ENCODE peak calls at places on chromosomes 3 and 15, in six cellular contexts. One of them, this sample, is unnamed.

GRCh38 chr15:61205427-61205826 is 23.7 kb downstream of the RORA start:
- DNase-seq in H9: no peak
- DNase-seq in heart right ventricle: no peak
- DNase-seq in endothelial cell: peak; percentile 21
- DNase-seq in Panc1: no peak
- DNase-seq in AG10803: peak; percentile 57
- DNase-seq in this sample: no peak

GRCh38 chr3:122409392-122409791 is 6.5 kb downstream of the WDR5B start:
- DNase-seq in H9: no peak
- DNase-seq in heart right ventricle: no peak
- DNase-seq in endothelial cell: no peak
- DNase-seq in Panc1: no peak
- DNase-seq in AG10803: no peak
- DNase-seq in this sample: no peak

GRCh38 chr15:98942966-98943584 is 64.5 kb downstream of the PGPEP1L start:
- DNase-seq in H9: no peak
- DNase-seq in heart right ventricle: no peak
- DNase-seq in endothelial cell: no peak
- DNase-seq in Panc1: no peak
- DNase-seq in AG10803: no peak
- DNase-seq in this sample: no peak

GRCh38 chr15:69090197-69090948 is 70.1 kb upstream of the GLCE start:
- DNase-seq in H9: peak; percentile 90
- DNase-seq in heart right ventricle: no peak
- DNase-seq in endothelial cell: no peak
- DNase-seq in Panc1: no peak
- DNase-seq in AG10803: peak; percentile 44
- DNase-seq in this sample: no peak

GRCh38 chr3:154168998-154169880 is 48.0 kb downstream of the ARHGEF26 start:
- DNase-seq in H9: no peak
- DNase-seq in heart right ventricle: no peak
- DNase-seq in endothelial cell: no peak
- DNase-seq in Panc1: no peak
- DNase-seq in AG10803: no peak
- DNase-seq in this sample: no peak

GRCh38 chr3:128432301-128432897 is 34.3 kb downstream of the DNAJB8 start:
- DNase-seq in H9: peak; percentile 69
- DNase-seq in heart right ventricle: no peak
- DNase-seq in endothelial cell: peak; percentile 28
- DNase-seq in Panc1: no peak
- DNase-seq in AG10803: no peak
- DNase-seq in this sample: no peak

GRCh38 chr3:9787714-9788113 is 4.6 kb downstream of the TADA3 start:
- DNase-seq in H9: no peak
- DNase-seq in heart right ventricle: no peak
- DNase-seq in endothelial cell: no peak
- DNase-seq in Panc1: no peak
- DNase-seq in AG10803: no peak
- DNase-seq in this sample: no peak

GRCh38 chr15:33067456-33067855 is 127.1 kb downstream of the FMN1 start:
- DNase-seq in H9: no peak
- DNase-seq in heart right ventricle: no peak
- DNase-seq in endothelial cell: no peak
- DNase-seq in Panc1: no peak
- DNase-seq in AG10803: peak; percentile 78
- DNase-seq in this sample: no peak

GRCh38 chr3:186107148-186108105 is 1.5 kb downstream of the ETV5 start:
- DNase-seq in H9: peak; percentile 81
- DNase-seq in heart right ventricle: peak; percentile 58
- DNase-seq in endothelial cell: peak; percentile 57
- DNase-seq in Panc1: no peak
- DNase-seq in AG10803: peak; percentile 62
- DNase-seq in this sample: peak; percentile 76

GRCh38 chr15:62818691-62819090 is 223.9 kb upstream of the TPM1 start:
- DNase-seq in H9: no peak
- DNase-seq in heart right ventricle: no peak
- DNase-seq in endothelial cell: no peak
- DNase-seq in Panc1: no peak
- DNase-seq in AG10803: peak; percentile 13
- DNase-seq in this sample: no peak

GRCh38 chr15:70102827-70103226 is 5.1 kb upstream of the TLE3 start:
- DNase-seq in H9: no peak
- DNase-seq in heart right ventricle: no peak
- DNase-seq in endothelial cell: no peak
- DNase-seq in Panc1: no peak
- DNase-seq in AG10803: no peak
- DNase-seq in this sample: no peak

GRCh38 chr3:100047455-100048141 is 66.7 kb downstream of the FILIP1L start:
- DNase-seq in H9: no peak
- DNase-seq in heart right ventricle: no peak
- DNase-seq in endothelial cell: no peak
- DNase-seq in Panc1: peak; percentile 89
- DNase-seq in AG10803: peak; percentile 85
- DNase-seq in this sample: peak; percentile 33

GRCh38 chr15:67720556-67721175 is 104.6 kb upstream of the SKOR1 start:
- DNase-seq in H9: no peak
- DNase-seq in heart right ventricle: no peak
- DNase-seq in endothelial cell: no peak
- DNase-seq in Panc1: no peak
- DNase-seq in AG10803: no peak
- DNase-seq in this sample: no peak

GRCh38 chr3:112007641-112008040 is 8.9 kb downstream of the TAGLN3 start:
- DNase-seq in H9: no peak
- DNase-seq in heart right ventricle: no peak
- DNase-seq in endothelial cell: no peak
- DNase-seq in Panc1: no peak
- DNase-seq in AG10803: peak; percentile 88
- DNase-seq in this sample: no peak

GRCh38 chr3:135965129-135965505 is 411 bp upstream of the PPP2R3A start:
- DNase-seq in H9: no peak
- DNase-seq in heart right ventricle: no peak
- DNase-seq in endothelial cell: no peak
- DNase-seq in Panc1: no peak
- DNase-seq in AG10803: no peak
- DNase-seq in this sample: no peak

GRCh38 chr3:192223815-192224214 is 503.5 kb downstream of the FGF12 start:
- DNase-seq in H9: no peak
- DNase-seq in heart right ventricle: no peak
- DNase-seq in endothelial cell: no peak
- DNase-seq in Panc1: no peak
- DNase-seq in AG10803: no peak
- DNase-seq in this sample: no peak

GRCh38 chr3:6915898-6916297 is 55.0 kb downstream of the GRM7 start:
- DNase-seq in H9: no peak
- DNase-seq in heart right ventricle: no peak
- DNase-seq in endothelial cell: no peak
- DNase-seq in Panc1: no peak
- DNase-seq in AG10803: no peak
- DNase-seq in this sample: no peak

GRCh38 chr15:68650901-68651709 is 72.3 kb downstream of the CORO2B start:
- DNase-seq in H9: peak; percentile 95
- DNase-seq in heart right ventricle: peak; percentile 73
- DNase-seq in endothelial cell: peak; percentile 98
- DNase-seq in Panc1: no peak
- DNase-seq in AG10803: no peak
- DNase-seq in this sample: peak; percentile 73

GRCh38 chr15:40929730-40930429 is 740 bp downstream of the DLL4 start:
- DNase-seq in H9: no peak
- DNase-seq in heart right ventricle: peak; percentile 62
- DNase-seq in endothelial cell: no peak
- DNase-seq in Panc1: no peak
- DNase-seq in AG10803: peak; percentile 45
- DNase-seq in this sample: no peak

GRCh38 chr15:81118361-81118760 is 15.7 kb upstream of the CFAP161 start:
- DNase-seq in H9: peak; percentile 34
- DNase-seq in heart right ventricle: no peak
- DNase-seq in endothelial cell: no peak
- DNase-seq in Panc1: no peak
- DNase-seq in AG10803: no peak
- DNase-seq in this sample: no peak

GRCh38 chr3:88003115-88003755 is 55.6 kb downstream of the CGGBP1 start:
- DNase-seq in H9: no peak
- DNase-seq in heart right ventricle: no peak
- DNase-seq in endothelial cell: peak; percentile 50
- DNase-seq in Panc1: no peak
- DNase-seq in AG10803: peak; percentile 61
- DNase-seq in this sample: peak; percentile 27
- TF ChIP-seq CTCF in H9: peak; percentile 82
- TF ChIP-seq CTCF in heart right ventricle: peak; percentile 65
- TF ChIP-seq CTCF in endothelial cell: peak; percentile 93
- TF ChIP-seq CTCF in Panc1: peak; percentile 66
- TF ChIP-seq CTCF in AG10803: peak; percentile 87
- TF ChIP-seq CTCF in this sample: peak; percentile 34

GRCh38 chr3:188931531-188931930 is 240.2 kb upstream of the TPRG1 start:
- DNase-seq in H9: no peak
- DNase-seq in heart right ventricle: no peak
- DNase-seq in endothelial cell: no peak
- DNase-seq in Panc1: no peak
- DNase-seq in AG10803: no peak
- DNase-seq in this sample: no peak

GRCh38 chr3:188927971-188928370 is 243.8 kb upstream of the TPRG1 start:
- DNase-seq in H9: no peak
- DNase-seq in heart right ventricle: no peak
- DNase-seq in endothelial cell: no peak
- DNase-seq in Panc1: no peak
- DNase-seq in AG10803: no peak
- DNase-seq in this sample: no peak

GRCh38 chr3:188926141-188926540 is 245.6 kb upstream of the TPRG1 start:
- DNase-seq in H9: no peak
- DNase-seq in heart right ventricle: no peak
- DNase-seq in endothelial cell: no peak
- DNase-seq in Panc1: no peak
- DNase-seq in AG10803: no peak
- DNase-seq in this sample: no peak

GRCh38 chr3:188926741-188927650 is 244.8 kb upstream of the TPRG1 start:
- DNase-seq in H9: no peak
- DNase-seq in heart right ventricle: no peak
- DNase-seq in endothelial cell: no peak
- DNase-seq in Panc1: no peak
- DNase-seq in AG10803: no peak
- DNase-seq in this sample: no peak

DNA sequence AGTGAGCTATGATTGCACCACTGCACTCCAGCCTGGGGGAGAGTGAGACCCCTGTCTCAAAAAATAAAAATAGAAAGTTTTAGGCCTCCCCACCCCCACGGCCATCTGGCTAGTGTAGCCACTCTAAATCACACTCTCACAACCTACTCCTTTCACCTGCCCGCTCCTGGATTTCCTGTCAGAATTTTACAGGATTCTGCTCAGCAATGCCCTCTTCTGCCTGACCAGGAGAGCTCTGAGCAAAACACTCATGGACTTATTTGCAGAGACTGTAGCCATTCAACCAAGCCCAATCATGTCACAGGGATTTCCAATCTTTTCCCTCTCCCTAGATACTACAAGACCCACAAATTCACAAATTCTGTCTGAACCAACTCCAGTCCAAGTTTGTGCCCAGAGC is 242.6 kb upstream of the TPRG1 start:
- DNase-seq in H9: no peak
- DNase-seq in heart right ventricle: no peak
- DNase-seq in endothelial cell: no peak
- DNase-seq in Panc1: no peak
- DNase-seq in AG10803: no peak
- DNase-seq in this sample: no peak
- TF ChIP-seq CTCF in H9: peak; percentile 41
- TF ChIP-seq CTCF in heart right ventricle: peak; percentile 17
- TF ChIP-seq CTCF in endothelial cell: no peak
- TF ChIP-seq CTCF in Panc1: peak; percentile 56
- TF ChIP-seq CTCF in AG10803: peak; percentile 23
- TF ChIP-seq CTCF in this sample: no peak

GRCh38 chr15:24760066-24760465 is 84.5 kb downstream of the NPAP1 start:
- DNase-seq in H9: no peak
- DNase-seq in heart right ventricle: no peak
- DNase-seq in endothelial cell: no peak
- DNase-seq in Panc1: no peak
- DNase-seq in AG10803: no peak
- DNase-seq in this sample: no peak

GRCh38 chr15:24766511-24767133 is 91.0 kb downstream of the NPAP1 start:
- DNase-seq in H9: no peak
- DNase-seq in heart right ventricle: no peak
- DNase-seq in endothelial cell: no peak
- DNase-seq in Panc1: no peak
- DNase-seq in AG10803: no peak
- DNase-seq in this sample: no peak

GRCh38 chr15:24763891-24764290 is 88.3 kb downstream of the NPAP1 start:
- DNase-seq in H9: no peak
- DNase-seq in heart right ventricle: no peak
- DNase-seq in endothelial cell: no peak
- DNase-seq in Panc1: no peak
- DNase-seq in AG10803: no peak
- DNase-seq in this sample: no peak

GRCh38 chr15:24764375-24765171 is 89.0 kb downstream of the NPAP1 start:
- DNase-seq in H9: no peak
- DNase-seq in heart right ventricle: no peak
- DNase-seq in endothelial cell: no peak
- DNase-seq in Panc1: no peak
- DNase-seq in AG10803: no peak
- DNase-seq in this sample: no peak

DNA sequence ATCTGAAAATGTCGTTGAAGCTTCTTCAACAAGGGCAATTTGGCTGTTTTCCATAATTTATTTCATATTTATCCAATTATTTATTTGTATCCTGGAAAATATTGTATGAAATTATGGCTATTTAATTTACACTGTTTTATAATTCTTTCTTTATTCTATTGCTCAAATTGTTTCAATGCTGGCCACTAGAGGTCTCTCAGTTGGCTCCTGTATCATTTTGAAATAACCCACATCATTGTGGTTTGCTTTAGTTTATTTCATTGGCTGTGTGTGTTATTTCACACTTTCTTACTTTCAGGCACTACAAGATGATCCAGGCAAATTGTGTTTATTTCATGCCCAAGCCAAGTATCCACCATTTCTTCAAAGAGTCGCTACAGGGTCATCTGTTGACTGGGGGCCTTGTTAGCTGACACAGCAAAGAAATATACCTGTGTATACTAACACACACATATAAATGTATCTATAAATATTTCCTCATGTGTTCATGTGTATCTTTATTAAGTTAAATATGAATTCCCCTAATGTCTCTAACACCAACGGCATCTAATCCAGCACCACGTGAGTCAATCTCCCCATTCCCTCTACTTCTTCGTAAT is 86.2 kb downstream of the NPAP1 start:
- DNase-seq in H9: no peak
- DNase-seq in heart right ventricle: no peak
- DNase-seq in endothelial cell: no peak
- DNase-seq in Panc1: no peak
- DNase-seq in AG10803: peak; percentile 12
- DNase-seq in this sample: no peak
- TF ChIP-seq CTCF in H9: peak; percentile 66
- TF ChIP-seq CTCF in heart right ventricle: peak; percentile 41
- TF ChIP-seq CTCF in endothelial cell: peak; percentile 34
- TF ChIP-seq CTCF in Panc1: peak; percentile 48
- TF ChIP-seq CTCF in AG10803: peak; percentile 36
- TF ChIP-seq CTCF in this sample: no peak

DNA sequence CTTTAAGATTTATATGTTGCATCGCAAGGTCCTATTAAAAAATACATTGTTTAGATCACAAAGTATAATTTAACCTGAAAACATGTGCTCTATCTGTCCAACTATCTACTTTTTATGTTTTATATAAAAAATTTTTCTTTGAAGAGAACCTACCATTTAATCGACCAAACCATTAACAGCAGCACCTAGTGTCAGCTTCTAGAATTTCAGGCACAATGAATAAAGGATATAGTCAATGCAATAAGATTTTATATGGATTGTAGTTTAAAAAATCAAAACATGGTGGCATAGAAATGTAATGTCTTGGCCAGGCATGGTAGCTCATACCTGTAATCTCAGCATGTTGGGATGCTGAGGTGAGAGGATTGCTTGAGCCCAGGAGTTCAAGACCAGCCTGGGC is 313.7 kb downstream of the GAP43 start:
- DNase-seq in H9: no peak
- DNase-seq in heart right ventricle: no peak
- DNase-seq in endothelial cell: no peak
- DNase-seq in Panc1: no peak
- DNase-seq in AG10803: no peak
- DNase-seq in this sample: no peak
- TF ChIP-seq CTCF in H9: peak; percentile 64
- TF ChIP-seq CTCF in heart right ventricle: peak; percentile 15
- TF ChIP-seq CTCF in endothelial cell: peak; percentile 81
- TF ChIP-seq CTCF in Panc1: peak; percentile 57
- TF ChIP-seq CTCF in AG10803: peak; percentile 57
- TF ChIP-seq CTCF in this sample: no peak